ENCODE peak calls at places on chromosomes 4 and X, in four cellular contexts. N is HepG2, B is SK-N-SH, V is GM12878. G is an unnamed sample.

GRCh38 chr4:2424581-2424980 is 5.8 kb downstream of the CFAP99 start:
- DNase-seq in V (no peak), N (no peak), B (no peak), G (no peak)

GRCh38 chrX:34716322-34716721 is 59.2 kb upstream of the TMEM47 start:
- DNase-seq in B (no peak), V (no peak), N (no peak), G (no peak)

GRCh38 chr4:57131849-57132745 is 21.9 kb upstream of the IGFBP7 start:
- DNase-seq in N (peak), B (no peak), V (no peak), G (no peak)

GRCh38 chr4:79048878-79049277 is 109.6 kb upstream of the PAQR3 start:
- DNase-seq in V (no peak), N (no peak), B (no peak), G (no peak)

GRCh38 chr4:72109959-72110497 is 78.2 kb downstream of the NPFFR2 start:
- DNase-seq in B (no peak), N (no peak), V (no peak), G (no peak)

GRCh38 chr4:74217365-74217764 is 59.4 kb downstream of the MTHFD2L start:
- DNase-seq in B (no peak), V (no peak), N (no peak), G (no peak)

GRCh38 chrX:39855748-39856129 is 242.0 kb downstream of the BCOR start:
- DNase-seq in N (no peak), B (no peak), V (peak), G (peak)

GRCh38 chr4:18698119-18698883 is 676.7 kb upstream of the LCORL start:
- DNase-seq in V (no peak), B (no peak), N (no peak), G (no peak)

GRCh38 chr4:27463816-27464215 is 603.2 kb downstream of the STIM2 start:
- DNase-seq in V (no peak), B (no peak), N (no peak), G (peak)

GRCh38 chrX:73262991-73263390 is 48.3 kb upstream of the NAP1L2 start:
- DNase-seq in N (peak), V (no peak), B (peak), G (peak)

GRCh38 chrX:123291623-123292022 is 107.5 kb downstream of the GRIA3 start:
- DNase-seq in V (no peak), B (peak), N (no peak), G (no peak)

GRCh38 chrX:115260330-115260729 is 26.4 kb upstream of the LRCH2 start:
- DNase-seq in N (no peak), V (no peak), B (no peak), G (no peak)

GRCh38 chr4:32025840-32026459 is 1305.8 kb downstream of the PCDH7 start:
- DNase-seq in V (no peak), N (no peak), B (no peak), G (peak)

GRCh38 chr4:38678078-38678477 is 14.1 kb downstream of the KLF3 start:
- DNase-seq in V (no peak), B (no peak), N (no peak), G (no peak)

GRCh38 chr4:14994242-14994641 is 8.0 kb upstream of the CPEB2 start:
- DNase-seq in V (no peak), N (no peak), B (no peak), G (no peak)

GRCh38 chrX:123859409-123859827 is 435 bp upstream of the XIAP start:
- DNase-seq in V (peak), N (no peak), B (peak), G (no peak)

GRCh38 chr4:124631760-124632159 is 80.8 kb downstream of the ANKRD50 start:
- DNase-seq in B (no peak), N (no peak), V (no peak), G (peak)

GRCh38 chr4:72302981-72303704 is 265.9 kb downstream of the ADAMTS3 start:
- DNase-seq in B (peak), V (no peak), N (peak), G (peak)

GRCh38 chrX:861335-861890 is 230.8 kb downstream of the SHOX start:
- DNase-seq in N (no peak), V (no peak), B (no peak), G (no peak)

GRCh38 chr4:164700471-164700870 is 53.5 kb upstream of the SMIM31 start:
- DNase-seq in N (peak), V (no peak), B (peak), G (peak)

GRCh38 chrX:40845331-40845911 is 110.1 kb upstream of the MED14 start:
- DNase-seq in B (no peak), N (peak), V (no peak), G (no peak)

GRCh38 chrX:19824603-19825002 is 62.8 kb downstream of the SH3KBP1 start:
- DNase-seq in N (no peak), B (no peak), V (no peak), G (no peak)

GRCh38 chr4:149788286-149788685 is 27.4 kb downstream of the IQCM start:
- DNase-seq in B (no peak), V (no peak), N (no peak), G (no peak)

GRCh38 chr4:72951147-72951546 is 118.4 kb downstream of the COX18 start:
- DNase-seq in B (no peak), N (no peak), V (no peak), G (no peak)

GRCh38 chrX:115892056-115892708 is 278.4 kb upstream of the AGTR2 start:
- DNase-seq in N (peak), V (no peak), B (no peak), G (peak)

GRCh38 chrX:154458954-154459829 is 1.1 kb downstream of the PLXNA3 start:
- DNase-seq in V (no peak), B (peak), N (no peak), G (no peak)

GRCh38 chrX:46477435-46477834 is 67.8 kb downstream of the ZNF674 start:
- DNase-seq in B (no peak), V (no peak), N (no peak), G (no peak)
- TF ChIP-seq RAD21 in B (no peak), V (no peak), N (no peak), G (no peak)

GRCh38 chr4:217891-218290 is 87.4 kb downstream of the ZNF732 start:
- DNase-seq in V (no peak), B (no peak), N (no peak), G (no peak)

GRCh38 chr4:213971-214370 is 89.7 kb downstream of the ZNF718 start:
- DNase-seq in V (no peak), N (no peak), B (no peak), G (no peak)

GRCh38 chr4:211033-211511 is 86.8 kb downstream of the ZNF718 start:
- DNase-seq in B (no peak), N (no peak), V (peak), G (no peak)

GRCh38 chr4:212438-213174 is 88.3 kb downstream of the ZNF718 start:
- DNase-seq in V (no peak), N (no peak), B (peak), G (no peak)
- TF ChIP-seq SIN3A in V (no peak), N (no peak), B (no peak), G (no peak)

DNA sequence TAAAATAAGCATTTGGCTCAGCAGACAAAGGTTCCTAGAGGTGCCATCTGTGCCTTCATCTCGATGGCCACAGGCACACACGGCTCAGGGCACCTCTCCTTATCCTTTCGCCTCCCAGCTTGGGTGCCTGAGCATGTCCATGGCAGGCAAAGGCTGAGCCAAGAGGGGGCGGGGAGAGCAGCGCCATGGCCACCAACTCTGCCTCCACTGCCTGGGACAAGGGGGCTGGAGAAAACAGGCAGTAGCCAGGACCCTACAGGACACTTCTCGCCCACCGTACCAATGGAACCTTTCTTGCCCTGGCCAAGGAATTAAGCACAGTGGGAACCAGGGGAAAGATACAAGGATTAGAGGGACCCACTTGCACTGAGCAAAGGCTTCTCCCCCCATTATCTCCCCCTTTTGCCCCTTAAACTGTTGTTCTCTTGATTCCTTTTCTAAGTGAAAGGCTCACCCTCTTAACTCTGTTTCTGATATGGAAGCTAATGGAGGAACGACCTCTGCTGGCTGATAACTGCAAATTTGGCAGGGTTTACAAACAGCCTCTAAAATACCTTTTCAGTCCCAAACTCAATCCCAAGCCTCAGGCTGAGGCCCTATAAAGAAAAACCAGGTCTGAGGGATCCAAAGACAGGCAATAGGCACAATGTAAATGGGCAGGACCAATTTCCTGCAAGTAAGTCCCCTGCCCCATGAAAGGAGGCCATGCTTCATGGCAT is 335.2 kb downstream of the ADAM29 start:
- DNase-seq in N (no peak), V (no peak), B (no peak), G (peak)
- TF ChIP-seq CTCF in N (no peak), V (peak), B (peak), G (peak)

DNA sequence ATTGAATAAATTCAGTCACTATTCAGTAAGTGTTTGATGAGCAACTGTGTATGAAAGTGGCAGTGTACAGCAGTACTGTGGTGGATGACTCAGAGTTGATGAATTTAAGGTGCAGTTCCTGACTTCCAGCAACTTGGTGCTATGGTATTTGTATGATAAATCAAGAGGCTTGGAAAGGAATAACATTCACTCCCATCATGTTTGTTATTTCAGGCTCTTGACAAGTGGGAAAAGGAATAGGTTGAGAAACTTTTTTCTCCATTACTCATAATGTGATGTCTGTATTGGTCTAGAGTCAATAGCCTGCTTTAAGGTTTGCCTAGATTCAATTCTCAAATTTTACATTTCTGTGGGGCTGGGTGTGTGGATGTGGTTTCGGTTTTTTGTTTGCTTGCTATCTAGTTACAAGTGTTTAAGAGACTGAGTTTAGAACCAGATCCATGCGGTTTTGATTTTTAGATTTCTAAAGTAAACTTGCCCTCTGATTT is 35.1 kb upstream of the CYP2U1 start:
- DNase-seq in B (no peak), V (no peak), N (peak), G (peak)
- TF ChIP-seq RAD21 in B (no peak), V (no peak), N (no peak), G (no peak)

GRCh38 chr4:7967501-7968261 is 28.0 kb upstream of the AFAP1 start:
- DNase-seq in B (no peak), N (no peak), V (no peak), G (no peak)
- TF ChIP-seq SIN3A in B (no peak), N (no peak), V (no peak), G (no peak)

GRCh38 chrX:49268702-49269009 is 937 bp upstream of the PPP1R3F start:
- DNase-seq in V (no peak), B (no peak), N (no peak), G (no peak)

GRCh38 chrX:49269010-49269767 is 404 bp upstream of the PPP1R3F start:
- DNase-seq in N (peak), B (peak), V (peak), G (peak)

GRCh38 chrX:49270249-49270921 is 792 bp downstream of the PPP1R3F start:
- DNase-seq in V (no peak), B (peak), N (no peak), G (no peak)

GRCh38 chrX:49271341-49271740 is 1.7 kb downstream of the PPP1R3F start:
- DNase-seq in B (no peak), N (no peak), V (no peak), G (no peak)

GRCh38 chrX:49269768-49270248 is at the start of gene PPP1R3F:
- DNase-seq in B (no peak), V (no peak), N (no peak), G (no peak)
- TF ChIP-seq CTCF in B (no peak), V (no peak), N (no peak), G (no peak)

GRCh38 chr4:140137654-140138053 is 16.3 kb downstream of the MAML3 start:
- DNase-seq in V (no peak), N (no peak), B (no peak), G (no peak)

GRCh38 chr4:140135529-140136021 is 18.4 kb downstream of the MAML3 start:
- DNase-seq in N (no peak), B (peak), V (no peak), G (no peak)

GRCh38 chr4:140140566-140140965 is 13.4 kb downstream of the MAML3 start:
- DNase-seq in V (no peak), N (no peak), B (no peak), G (no peak)

GRCh38 chr4:140136509-140136908 is 17.5 kb downstream of the MAML3 start:
- DNase-seq in N (no peak), V (no peak), B (no peak), G (no peak)

GRCh38 chr4:140138428-140138827 is 15.6 kb downstream of the MAML3 start:
- DNase-seq in B (no peak), V (no peak), N (no peak), G (no peak)
- TF ChIP-seq RAD21 in B (no peak), V (no peak), N (no peak), G (no peak)

GRCh38 chr4:143558286-143558685 is 44.8 kb downstream of the SMARCA5 start:
- DNase-seq in B (no peak), V (no peak), N (no peak), G (no peak)

GRCh38 chr4:143564472-143564871 is 51.0 kb downstream of the SMARCA5 start:
- DNase-seq in V (no peak), N (no peak), B (no peak), G (no peak)

GRCh38 chr4:143555676-143556075 is 42.2 kb downstream of the SMARCA5 start:
- DNase-seq in V (no peak), B (no peak), N (no peak), G (no peak)

GRCh38 chr4:143558823-143559756 is 45.6 kb downstream of the SMARCA5 start:
- DNase-seq in V (peak), N (peak), B (peak), G (no peak)

GRCh38 chr4:143559757-143560147 is 46.2 kb downstream of the SMARCA5 start:
- DNase-seq in V (no peak), B (peak), N (no peak), G (no peak)
- TF ChIP-seq SIN3A in V (no peak), B (no peak), N (no peak), G (no peak)